ENCODE peak calls at places on chromosomes 12 and 14, in nine cellular contexts. J is fibroblast of lung, L is SK-N-SH, O is trophoblast cell, W is mammary epithelial cell, Z is Karpas-422, C is mesenchymal stem cell, Q is K562, S is neural progenitor cell. U is an unnamed sample. For H3K36me3, the result is how much of the 10 kb centered on the place peaks cover.

GRCh38 chr12:111304642-111305071 is 64.2 kb downstream of the PHETA1 start:
- DNase-seq in L (no peak), O (no peak), S (peak), Z (peak), C (no peak), W (no peak), J (peak), Q (peak), U (no peak)

GRCh38 chr12:108063192-108063591 is 65.9 kb upstream of the WSCD2 start:
- DNase-seq in L (no peak), J (peak), C (no peak), Z (peak), S (peak), O (no peak), Q (peak), W (no peak), U (peak)

GRCh38 chr14:68135566-68135965 is 316.0 kb downstream of the RAD51B start:
- DNase-seq in L (no peak), J (no peak), Z (no peak), C (no peak), Q (no peak), S (no peak), O (no peak), W (no peak), U (peak)

GRCh38 chr14:61388976-61389576 is 67.7 kb downstream of the PRKCH start:
- DNase-seq in W (peak), Z (no peak), J (no peak), L (no peak), Q (no peak), C (peak), S (no peak), O (peak), U (peak)

GRCh38 chr12:67241482-67241881 is 27.7 kb upstream of the CAND1 start:
- DNase-seq in J (peak), C (peak), L (no peak), Z (no peak), Q (no peak), S (no peak), W (peak), O (no peak), U (peak)

GRCh38 chr12:108854055-108854452 is 3.3 kb downstream of the SSH1 start:
- DNase-seq in Q (peak), S (no peak), J (peak), C (peak), O (no peak), L (no peak), W (peak), Z (no peak), U (peak)

GRCh38 chr12:113838896-113839295 is 127.2 kb downstream of the RBM19 start:
- DNase-seq in J (no peak), Q (no peak), S (no peak), Z (no peak), O (no peak), W (no peak), C (no peak), L (no peak), U (no peak)

GRCh38 chr12:132279184-132279889 is 50.1 kb downstream of the GALNT9 start:
- DNase-seq in W (no peak), Z (peak), L (peak), S (no peak), J (peak), Q (peak), O (no peak), C (no peak), U (no peak)

GRCh38 chr12:1922075-1922709 is 3.7 kb upstream of the CACNA2D4 start:
- DNase-seq in Q (no peak), L (peak), C (no peak), J (no peak), S (no peak), O (no peak), Z (no peak), W (no peak), U (no peak)

GRCh38 chr12:1616233-1617066 is 12.6 kb upstream of the WNT5B start:
- DNase-seq in Z (no peak), W (peak), C (no peak), S (no peak), J (no peak), O (no peak), Q (no peak), L (no peak), U (no peak)

GRCh38 chr14:22839159-22839779 is 2.9 kb downstream of the MMP14 start:
- DNase-seq in J (peak), W (peak), Z (no peak), C (peak), L (no peak), S (no peak), O (peak), Q (no peak), U (peak)

GRCh38 chr12:89983622-89984021 is 275.0 kb upstream of the ATP2B1 start:
- DNase-seq in S (no peak), Z (no peak), J (no peak), Q (no peak), W (no peak), L (no peak), C (no peak), O (no peak), U (no peak)

GRCh38 chr14:61003571-61003970 is 22.5 kb downstream of the SLC38A6 start:
- DNase-seq in J (no peak), Q (no peak), C (no peak), O (peak), W (peak), Z (no peak), L (no peak), S (no peak), U (peak)

GRCh38 chr12:132831771-132832170 is 3.1 kb upstream of the GOLGA3 start:
- DNase-seq in W (no peak), Q (no peak), S (no peak), L (no peak), O (no peak), Z (no peak), C (no peak), J (no peak), U (no peak)

GRCh38 chr14:53493895-53494294 is 340.8 kb upstream of the DDHD1 start:
- DNase-seq in Q (no peak), Z (no peak), L (no peak), W (no peak), J (no peak), C (no peak), O (no peak), S (no peak), U (no peak)

GRCh38 chr14:91898256-91898843 is 31.0 kb upstream of the TC2N start:
- DNase-seq in L (no peak), Q (no peak), W (no peak), C (no peak), S (no peak), J (peak), O (no peak), Z (no peak), U (peak)

GRCh38 chr12:102061096-102061555 is 665 bp downstream of the WASHC3 start:
- DNase-seq in S (no peak), J (peak), C (peak), Q (peak), W (peak), O (peak), L (no peak), Z (peak), U (no peak)

GRCh38 chr14:95256011-95256775 is 63.5 kb downstream of the CLMN start:
- DNase-seq in C (no peak), L (no peak), O (no peak), W (no peak), J (no peak), Q (no peak), Z (no peak), S (peak), U (peak)

GRCh38 chr12:12791756-12792346 is 6.4 kb downstream of the APOLD1 start:
- DNase-seq in C (no peak), O (no peak), Q (no peak), S (no peak), Z (no peak), W (no peak), J (no peak), L (peak), U (peak)

GRCh38 chr12:59716049-59716448 is 120.2 kb downstream of the SLC16A7 start:
- DNase-seq in C (no peak), Q (no peak), L (no peak), W (no peak), Z (no peak), S (no peak), J (no peak), O (no peak), U (no peak)

GRCh38 chr12:3810016-3810370 is 57.1 kb upstream of the CRACR2A start:
- DNase-seq in J (no peak), O (no peak), Q (no peak), S (no peak), Z (no peak), W (no peak), C (no peak), L (no peak), U (no peak)

GRCh38 chr14:105423488-105424195 is 4.0 kb downstream of the MTA1 start:
- DNase-seq in C (no peak), Q (no peak), O (no peak), L (no peak), S (no peak), W (no peak), Z (no peak), J (no peak), U (no peak)

GRCh38 chr12:111406474-111407370 is 999 bp downstream of the SH2B3 start:
- DNase-seq in C (peak), O (no peak), S (peak), Z (peak), L (peak), Q (peak), W (no peak), J (no peak), U (peak)

GRCh38 chr12:28925726-28926376 is 223.2 kb upstream of the FAR2 start:
- DNase-seq in Z (no peak), O (no peak), L (no peak), W (no peak), S (no peak), J (peak), Q (no peak), C (peak), U (peak)

GRCh38 chr14:24630872-24631477 is 3.0 kb downstream of the GZMB start:
- DNase-seq in W (peak), C (no peak), Z (no peak), O (no peak), J (peak), S (no peak), L (no peak), Q (no peak), U (peak)

GRCh38 chr14:21894003-21894897 is 220.6 kb upstream of the OR4E1 start:
- DNase-seq in O (no peak), C (no peak), J (no peak), S (peak), L (no peak), Z (peak), W (no peak), Q (peak), U (no peak)

GRCh38 chr12:108349245-108349644 is 10.1 kb upstream of the CMKLR1 start:
- DNase-seq in W (no peak), S (no peak), Z (no peak), Q (no peak), L (no peak), J (no peak), C (no peak), O (no peak), U (peak)

GRCh38 chr14:95314609-95315008 is 5.1 kb downstream of the CLMN start:
- DNase-seq in Q (no peak), S (no peak), W (peak), C (peak), O (peak), Z (peak), L (peak), J (peak), U (peak)

GRCh38 chr12:81257952-81258551 is 180.2 kb downstream of the ACSS3 start:
- DNase-seq in O (no peak), J (peak), Z (peak), Q (no peak), C (peak), S (peak), W (peak), L (peak), U (peak)

GRCh38 chr12:15116983-15117382 is 104.2 kb downstream of the RERG start:
- DNase-seq in L (no peak), J (no peak), S (no peak), Q (no peak), Z (no peak), W (no peak), O (no peak), C (no peak), U (no peak)

GRCh38 chr14:104972301-104973211 is 5.6 kb downstream of the AHNAK2 start:
- DNase-seq in S (no peak), O (peak), C (peak), J (peak), Q (no peak), L (no peak), W (peak), Z (no peak), U (peak)

GRCh38 chr14:77306406-77307098 is 14.1 kb downstream of the POMT2 start:
- DNase-seq in Q (no peak), S (peak), J (no peak), W (no peak), C (peak), O (peak), L (no peak), Z (no peak), U (peak)
- H2AFZ ChIP-seq in Q (no peak), S (no peak), J (no peak), W (no peak), C (no peak), O (no peak), L (no peak), Z (no peak), U (no peak)

GRCh38 chr14:45249847-45250575 is 3.0 kb downstream of the MIS18BP1 start:
- DNase-seq in C (peak), S (no peak), W (no peak), O (no peak), Q (peak), Z (peak), L (no peak), J (peak), U (peak)
- H3K9ac ChIP-seq in C (peak), S (no peak), W (no peak), O (no peak), Q (no peak), Z (peak), L (no peak), J (no peak), U (peak)

DNA sequence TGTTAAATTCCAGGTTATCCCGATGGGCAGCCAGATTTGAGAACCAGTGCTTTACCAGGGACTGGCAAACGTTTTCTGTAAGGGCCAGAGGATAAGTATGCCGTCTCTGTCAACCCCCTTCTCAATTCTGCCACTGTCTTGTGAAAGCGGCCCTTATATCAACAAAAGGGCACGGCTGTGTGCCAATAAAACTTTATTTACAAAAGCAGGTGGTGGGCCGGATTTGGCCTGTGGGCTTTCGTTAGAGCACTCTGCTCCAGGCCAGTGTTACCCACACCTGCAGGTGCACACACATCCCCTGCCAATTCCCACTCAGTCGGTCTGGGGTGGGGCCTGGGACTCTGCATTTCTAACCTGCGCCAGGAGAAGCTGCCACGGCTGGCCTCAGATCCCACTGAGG is 111.2 kb downstream of the RFLNA start:
- DNase-seq in J (no peak), S (no peak), Z (no peak), C (no peak), Q (no peak), O (no peak), L (no peak), W (no peak), U (no peak)
- H3K36me3 ChIP-seq in J (under half), S (under half), Z (under half), C (under half), Q (under half), O (under half), L (under half), W (under half), U (under half)

GRCh38 chr12:76318773-76319594 is 29.2 kb downstream of the BBS10 start:
- DNase-seq in O (no peak), C (no peak), L (no peak), J (no peak), W (no peak), Q (no peak), S (no peak), Z (no peak), U (peak)
- H2AFZ ChIP-seq in O (no peak), C (no peak), L (no peak), J (no peak), W (no peak), Q (peak), S (no peak), Z (no peak), U (no peak)

GRCh38 chr14:99891266-99891665 is 98.1 kb downstream of the EML1 start:
- DNase-seq in J (no peak), S (no peak), C (no peak), Z (no peak), L (no peak), O (peak), Q (no peak), W (no peak), U (no peak)

GRCh38 chr14:99892406-99892805 is 99.2 kb downstream of the EML1 start:
- DNase-seq in J (no peak), W (no peak), Q (no peak), O (no peak), S (no peak), C (no peak), Z (no peak), L (no peak), U (peak)

GRCh38 chr14:99891900-99892299 is 98.7 kb downstream of the EML1 start:
- DNase-seq in Q (no peak), L (no peak), C (no peak), S (no peak), W (no peak), J (no peak), O (peak), Z (no peak), U (peak)

GRCh38 chr14:99887407-99887806 is 94.2 kb downstream of the EML1 start:
- DNase-seq in J (no peak), S (no peak), Q (no peak), O (no peak), Z (no peak), L (no peak), C (no peak), W (no peak), U (no peak)

DNA sequence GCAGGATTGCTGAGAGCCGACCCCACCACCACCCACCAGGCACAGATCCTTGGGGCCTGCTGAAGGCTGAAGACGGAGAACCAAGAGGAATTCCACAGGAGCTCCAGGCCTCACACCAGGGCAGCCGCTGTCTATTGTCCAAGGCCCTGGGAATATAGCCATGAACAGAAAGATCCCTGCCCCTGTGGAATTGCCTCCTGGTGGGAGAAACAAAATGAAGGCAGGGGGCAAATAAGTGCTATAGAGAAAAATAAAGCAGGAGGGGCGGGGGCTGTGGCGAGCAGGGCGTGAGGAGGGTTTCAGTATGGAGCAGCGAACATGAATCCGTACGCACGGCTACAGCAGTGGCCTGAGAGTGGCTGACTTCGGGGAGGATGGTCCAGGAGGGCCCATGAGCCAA is 96.1 kb downstream of the EML1 start:
- DNase-seq in C (no peak), Z (no peak), W (no peak), J (no peak), Q (no peak), L (no peak), S (peak), O (no peak), U (no peak)
- H3K9ac ChIP-seq in C (no peak), Z (no peak), W (no peak), J (no peak), Q (no peak), L (no peak), S (no peak), O (no peak), U (no peak)

GRCh38 chr14:50334211-50334610 is 22.1 kb downstream of the DMAC2L start:
- DNase-seq in J (no peak), C (no peak), S (no peak), W (no peak), L (no peak), Z (no peak), Q (no peak), O (peak), U (no peak)
- H3K36me3 ChIP-seq in J (under half), C (under half), S (under half), W (under half), L (under half), Z (under half), Q (under half), O (under half), U (under half)